ENCODE peak calls at places on chromosome 20, in six cellular contexts. J is myocyte; Z is fibroblast of pulmonary artery; Y is activated naive CD4-positive, alpha-beta T cell treated with anti-CD3 and anti-CD28 coated beads for 36 hours; G is nucleus accumbens; K is T-helper 22 cell. X is an unnamed sample.
A peak's percentile ranks its signal among the peaks of the same experiment; 100 is the strongest.

GRCh38 chr20:7207186-7207585 is 439.7 kb downstream of the BMP2 start:
- DNase-seq in K (no peak), G (no peak), Z (peak; percentile 26), Y (no peak), J (no peak), X (no peak)

GRCh38 chr20:19253316-19253715 is 40.9 kb downstream of the SLC24A3 start:
- DNase-seq in G (no peak), Z (no peak), Y (no peak), J (no peak), K (no peak), X (no peak)

GRCh38 chr20:46108976-46109375 is 9.1 kb upstream of the CD40 start:
- DNase-seq in Y (no peak), J (no peak), K (no peak), G (no peak), Z (no peak), X (no peak)

GRCh38 chr20:62597416-62598115 is 44.7 kb upstream of the SLCO4A1 start:
- DNase-seq in Y (no peak), Z (no peak), G (no peak), J (peak; percentile 96), K (no peak), X (no peak)

GRCh38 chr20:23583526-23583925 is 15.2 kb upstream of the CST9L start:
- DNase-seq in Z (no peak), Y (no peak), K (no peak), J (no peak), G (no peak), X (no peak)

GRCh38 chr20:34980543-34981213 is 25.0 kb downstream of the MYH7B start:
- DNase-seq in Y (no peak), K (no peak), Z (peak; percentile 16), J (peak; percentile 88), G (no peak), X (no peak)

GRCh38 chr20:44646023-44646640 is 5.4 kb downstream of the ADA start:
- DNase-seq in J (peak; percentile 73), K (no peak), Z (peak; percentile 49), G (no peak), Y (peak; percentile 68), X (peak; percentile 48)

GRCh38 chr20:59351148-59352040 is 51.0 kb downstream of the EDN3 start:
- DNase-seq in Z (no peak), G (no peak), Y (no peak), J (no peak), K (no peak), X (no peak)

GRCh38 chr20:44287272-44288097 is 23.5 kb downstream of the FITM2 start:
- DNase-seq in Y (no peak), G (no peak), Z (peak; percentile 45), J (no peak), K (no peak), X (no peak)

GRCh38 chr20:57498425-57499400 is 26.2 kb downstream of the CTCFL start:
- DNase-seq in Z (peak; percentile 22), G (no peak), J (peak; percentile 12), Y (peak; percentile 65), K (no peak), X (peak; percentile 75)

GRCh38 chr20:13364278-13365170 is 143.4 kb downstream of the ISM1 start:
- DNase-seq in J (no peak), G (no peak), K (no peak), Z (no peak), Y (no peak), X (no peak)

X was measured in activated CD4-positive, alpha-beta T cell treated with anti-CD3 and anti-CD28 coated beads for 36 hours.